ENCODE peak calls at places on chromosomes 6 and 20, in eight cellular contexts. V, R, N, G, C, D, I and T are unnamed samples.

GRCh38 chr6:154537486-154537885 is 27.0 kb upstream of the CNKSR3 start:
- DNase-seq in R (no peak), G (no peak), V (no peak), I (no peak), N (no peak), D (no peak), C (no peak), T (no peak)

GRCh38 chr6:11012976-11013375 is 31.1 kb downstream of the ELOVL2 start:
- DNase-seq in R (no peak), C (no peak), G (no peak), N (no peak), D (no peak), V (no peak), I (no peak), T (no peak)

GRCh38 chr6:111211411-111212030 is 124.2 kb downstream of the SLC16A10 start:
- DNase-seq in C (no peak), D (peak; percentile 4), V (no peak), G (no peak), R (no peak), I (no peak), N (no peak), T (no peak)

GRCh38 chr6:5481024-5481423 is 219.7 kb downstream of the FARS2 start:
- DNase-seq in I (no peak), R (no peak), V (no peak), C (peak; percentile 78), G (no peak), D (no peak), N (no peak), T (no peak)

GRCh38 chr20:58688838-58689237 is 3.8 kb upstream of the NPEPL1 start:
- DNase-seq in G (no peak), I (no peak), V (no peak), C (no peak), R (no peak), D (no peak), N (no peak), T (no peak)

GRCh38 chr20:47985092-47985850 is 200.0 kb upstream of the SULF2 start:
- DNase-seq in R (peak; percentile 72), N (no peak), G (no peak), I (no peak), D (no peak), V (no peak), C (no peak), T (peak; percentile 84)

GRCh38 chr20:42366626-42367025 is 748.4 kb upstream of the CHD6 start:
- DNase-seq in C (no peak), R (no peak), D (no peak), N (no peak), G (no peak), V (no peak), I (no peak), T (no peak)

GRCh38 chr6:113586413-113586812 is 270.7 kb upstream of the MARCKS start:
- DNase-seq in G (no peak), N (peak; percentile 62), I (no peak), V (no peak), C (no peak), D (no peak), R (peak; percentile 8), T (peak; percentile 33)

GRCh38 chr20:21628800-21629199 is 76.7 kb upstream of the PAX1 start:
- DNase-seq in I (no peak), V (no peak), D (no peak), N (no peak), C (no peak), G (no peak), R (no peak), T (no peak)

GRCh38 chr6:104639671-104640070 is 220.0 kb downstream of the HACE1 start:
- DNase-seq in G (no peak), N (no peak), V (no peak), D (no peak), R (no peak), I (no peak), C (no peak), T (no peak)

GRCh38 chr20:42652261-42652660 is 537.4 kb downstream of the PTPRT start:
- DNase-seq in V (no peak), C (no peak), G (no peak), D (no peak), I (no peak), R (no peak), N (no peak), T (no peak)